ENCODE peak calls at places on chromosomes 12 and 14, in ten cellular contexts. B is stimulated activated CD4-positive, alpha-beta T cell treated with anti-CD3 and anti-CD28 coated beads, Interleukin-4, amount 100 ng/mL, for 24 hours; M is lower leg skin; W is PC-3; I is iris pigment epithelial cell; O is NCI-H1417; S is memory B cell; R is KBM-7; Y is GM19239; H is activated naive CD8-positive, alpha-beta T cell treated with anti-CD3 and anti-CD28 coated beads, Interleukin-2, amount 50 U/mL, for 24 hours. D is an unnamed sample.

GRCh38 chr12:115308918-115309317 is 624.9 kb upstream of the TBX3 start:
- DNase-seq in O (no peak), R (no peak), I (no peak), Y (no peak), S (no peak), B (no peak), M (no peak), W (no peak), H (no peak), D (no peak)

GRCh38 chr14:33590891-33591630 is 359.8 kb downstream of the EGLN3 start:
- DNase-seq in I (peak), B (no peak), W (no peak), H (no peak), Y (no peak), M (no peak), O (no peak), R (no peak), S (no peak), D (no peak)

GRCh38 chr12:56315256-56315625 is 547 bp downstream of the CNPY2 start:
- DNase-seq in R (no peak), W (no peak), Y (no peak), H (no peak), O (no peak), B (no peak), I (peak), M (no peak), S (peak), D (no peak)

GRCh38 chr12:93802698-93803097 is 125.5 kb downstream of the CRADD start:
- DNase-seq in M (no peak), W (no peak), B (no peak), R (no peak), S (no peak), O (no peak), I (no peak), Y (no peak), H (no peak), D (no peak)

GRCh38 chr12:65826513-65827171 is 2.4 kb downstream of the HMGA2 start:
- DNase-seq in O (no peak), B (no peak), R (peak), S (no peak), H (no peak), M (no peak), Y (no peak), I (peak), W (peak), D (no peak)

GRCh38 chr12:32025906-32026305 is 66.7 kb downstream of the RESF1 start:
- DNase-seq in W (no peak), M (peak), S (no peak), O (no peak), R (no peak), Y (peak), B (peak), H (peak), I (no peak), D (no peak)

GRCh38 chr12:130124605-130125244 is 37.5 kb upstream of the FZD10 start:
- DNase-seq in Y (no peak), S (no peak), B (no peak), H (no peak), I (no peak), R (no peak), M (no peak), O (no peak), W (no peak), D (no peak)

GRCh38 chr12:85441025-85441424 is 161.0 kb downstream of the ALX1 start:
- DNase-seq in B (no peak), R (no peak), I (no peak), S (no peak), H (no peak), O (no peak), M (no peak), Y (no peak), W (no peak), D (no peak)

GRCh38 chr14:69328317-69328716 is 68.4 kb downstream of the GALNT16 start:
- DNase-seq in Y (no peak), O (no peak), H (no peak), S (no peak), R (no peak), M (no peak), I (no peak), B (no peak), W (no peak), D (no peak)

GRCh38 chr14:65495196-65495595 is 82.7 kb downstream of the FUT8 start:
- DNase-seq in W (peak), I (peak), O (no peak), H (no peak), B (no peak), Y (no peak), R (no peak), M (no peak), S (no peak), D (no peak)

GRCh38 chr12:51793201-51793600 is 55.3 kb downstream of the FIGNL2 start:
- DNase-seq in H (no peak), Y (no peak), W (peak), S (no peak), B (no peak), M (no peak), O (no peak), R (no peak), I (peak), D (no peak)

GRCh38 chr12:2501464-2502181 is 293.1 kb upstream of the FKBP4 start:
- DNase-seq in M (no peak), I (no peak), S (no peak), O (no peak), B (no peak), Y (no peak), H (no peak), R (peak), W (no peak), D (no peak)

GRCh38 chr14:23672200-23672599 is 36.0 kb downstream of the DHRS2 start:
- DNase-seq in M (no peak), W (no peak), Y (no peak), S (no peak), R (no peak), B (no peak), H (no peak), O (no peak), I (no peak), D (no peak)

GRCh38 chr12:74245458-74245857 is 292.2 kb upstream of the ATXN7L3B start:
- DNase-seq in W (no peak), S (no peak), B (no peak), H (no peak), I (no peak), O (no peak), M (no peak), Y (no peak), R (no peak), D (no peak)

GRCh38 chr14:73723799-73724621 is 9.8 kb upstream of the PNMA1 start:
- DNase-seq in I (peak), W (peak), R (no peak), Y (no peak), B (no peak), S (no peak), H (no peak), O (no peak), M (peak), D (peak)

GRCh38 chr12:20212036-20212435 is 156.3 kb upstream of the PDE3A start:
- DNase-seq in H (no peak), S (no peak), O (no peak), Y (no peak), I (peak), R (peak), M (no peak), W (no peak), B (no peak), D (no peak)

GRCh38 chr12:79775355-79776073 is 84.8 kb upstream of the PAWR start:
- DNase-seq in R (no peak), I (peak), H (no peak), S (no peak), O (no peak), B (no peak), W (no peak), Y (no peak), M (no peak), D (no peak)

GRCh38 chr12:111353603-111354295 is 15.1 kb downstream of the PHETA1 start:
- DNase-seq in O (no peak), S (no peak), R (no peak), Y (no peak), B (no peak), I (no peak), M (no peak), W (no peak), H (no peak), D (no peak)

GRCh38 chr12:52245962-52246577 is 13.0 kb downstream of the KRT7 start:
- DNase-seq in R (no peak), O (no peak), S (no peak), H (no peak), W (peak), Y (no peak), M (peak), B (no peak), I (no peak), D (no peak)

GRCh38 chr14:63203618-63204406 is 431 bp upstream of the RHOJ start:
- DNase-seq in B (no peak), Y (no peak), M (peak), W (peak), O (no peak), R (peak), S (no peak), H (no peak), I (peak), D (peak)

GRCh38 chr12:117100251-117100650 is 1.0 kb upstream of the TESC start:
- DNase-seq in R (no peak), S (no peak), M (no peak), W (peak), H (no peak), O (no peak), I (peak), B (no peak), Y (no peak), D (no peak)

GRCh38 chr12:65609359-65609771 is 214.9 kb upstream of the HMGA2 start:
- DNase-seq in B (no peak), H (no peak), O (no peak), R (no peak), S (no peak), M (no peak), I (peak), W (peak), Y (no peak), D (no peak)

GRCh38 chr12:92675092-92675865 is 27.5 kb upstream of the PLEKHG7 start:
- DNase-seq in H (no peak), O (no peak), W (peak), R (no peak), S (no peak), B (no peak), M (no peak), I (no peak), Y (no peak), D (no peak)

GRCh38 chr14:55881577-55882241 is 236.5 kb upstream of the PELI2 start:
- DNase-seq in W (peak), H (no peak), O (no peak), M (no peak), I (no peak), S (no peak), R (no peak), Y (no peak), B (no peak), D (no peak)

GRCh38 chr12:92292016-92292415 is 146.4 kb upstream of the BTG1 start:
- DNase-seq in S (no peak), H (no peak), O (no peak), Y (no peak), W (no peak), I (no peak), R (no peak), B (no peak), M (no peak), D (no peak)

GRCh38 chr12:13241833-13242232 is 45.3 kb downstream of the EMP1 start:
- DNase-seq in R (no peak), B (no peak), M (no peak), O (no peak), Y (no peak), S (no peak), W (peak), H (no peak), I (peak), D (no peak)

GRCh38 chr12:6338955-6339761 is 2.7 kb downstream of the TNFRSF1A start:
- DNase-seq in B (no peak), I (peak), M (no peak), H (no peak), S (no peak), W (no peak), O (no peak), Y (no peak), R (peak), D (no peak)

GRCh38 chr14:69571879-69572633 is 2.6 kb downstream of the CCDC177 start:
- DNase-seq in S (no peak), Y (no peak), M (no peak), W (peak), H (peak), B (no peak), O (peak), I (no peak), R (peak), D (peak)

GRCh38 chr12:4036872-4037271 is 163.7 kb upstream of the PARP11 start:
- DNase-seq in R (no peak), W (no peak), B (no peak), I (no peak), O (no peak), M (no peak), S (no peak), Y (no peak), H (no peak), D (no peak)

GRCh38 chr12:5873341-5873919 is 71.6 kb downstream of the ANO2 start:
- DNase-seq in Y (no peak), S (no peak), B (no peak), W (no peak), R (no peak), H (no peak), O (no peak), I (no peak), M (no peak), D (no peak)

GRCh38 chr12:66662729-66663128 is 16.1 kb downstream of the GRIP1 start:
- DNase-seq in Y (no peak), O (no peak), M (no peak), S (no peak), W (peak), H (no peak), B (no peak), I (peak), R (no peak), D (no peak)

GRCh38 chr12:122022393-122023338 is 982 bp downstream of the BCL7A start:
- DNase-seq in W (peak), O (peak), B (peak), R (no peak), I (peak), M (no peak), H (peak), S (peak), Y (no peak), D (peak)

GRCh38 chr14:72098202-72098601 is 166.0 kb downstream of the RGS6 start:
- DNase-seq in R (no peak), M (no peak), Y (no peak), S (no peak), I (no peak), H (no peak), W (no peak), B (no peak), O (no peak), D (no peak)

D was measured in body of pancreas.